ENCODE peak calls at places on chromosomes 6 and 20, in nine cellular contexts. G is NCI-H345; Y is NCI-H2107; W is HFFc6; K is AML-193; N is HTR-8/SVneo; E is spleen; O is activated naive CD4-positive, alpha-beta T cell; C is hypothalamus. L is an unnamed sample.
A peak's percentile ranks its signal among the peaks of the same experiment; 100 is the strongest.

GRCh38 chr6:146123611-146124010 is 94.7 kb downstream of the GRM1 start:
- DNase-seq in Y (no peak), W (no peak), G (no peak), K (no peak), C (no peak), N (no peak), E (no peak), O (no peak), L (no peak)

GRCh38 chr20:25136643-25137559 is 55.0 kb upstream of the VSX1 start:
- DNase-seq in C (no peak), Y (no peak), G (no peak), O (no peak), E (no peak), W (peak; percentile 92), K (no peak), N (peak; percentile 83), L (no peak)

GRCh38 chr6:108452725-108453195 is 108.0 kb upstream of the FOXO3 start:
- DNase-seq in K (no peak), O (no peak), N (no peak), W (no peak), G (no peak), C (no peak), E (no peak), Y (no peak), L (no peak)

GRCh38 chr20:41664584-41664983 is 46.4 kb upstream of the CHD6 start:
- DNase-seq in O (no peak), K (peak; percentile 3), G (no peak), C (no peak), N (no peak), Y (no peak), E (no peak), W (peak; percentile 8), L (no peak)

GRCh38 chr6:43129434-43130194 is 41.5 kb upstream of the SRF start:
- DNase-seq in E (no peak), O (no peak), K (peak; percentile 11), N (peak; percentile 58), C (no peak), G (no peak), W (no peak), Y (no peak), L (no peak)

GRCh38 chr6:85867595-85867994 is 224.9 kb upstream of the SYNCRIP start:
- DNase-seq in E (no peak), W (no peak), O (no peak), Y (no peak), K (no peak), C (no peak), G (no peak), N (no peak), L (no peak)

GRCh38 chr6:81806793-81807565 is 54.5 kb upstream of the TENT5A start:
- DNase-seq in Y (no peak), K (no peak), G (peak; percentile 22), N (no peak), W (no peak), C (no peak), E (no peak), O (no peak), L (no peak)

GRCh38 chr20:47318596-47319516 is 37.6 kb downstream of the ZMYND8 start:
- DNase-seq in Y (no peak), E (peak; percentile 84), N (no peak), G (peak; percentile 60), K (no peak), O (no peak), W (peak; percentile 58), C (peak; percentile 67), L (no peak)

GRCh38 chr20:19969507-19970255 is 47.5 kb upstream of the NAA20 start:
- DNase-seq in G (no peak), E (no peak), C (no peak), O (no peak), K (no peak), W (no peak), Y (no peak), N (no peak), L (no peak)

GRCh38 chr6:15244605-15245360 is 1.1 kb upstream of the JARID2 start:
- DNase-seq in G (peak; percentile 12), W (peak; percentile 52), E (peak; percentile 95), N (peak; percentile 51), C (peak; percentile 56), O (peak; percentile 56), Y (peak; percentile 19), K (peak; percentile 45), L (peak; percentile 52)

GRCh38 chr6:85450578-85450884 is 648 bp downstream of the NT5E start:
- DNase-seq in K (no peak), Y (no peak), O (no peak), G (no peak), W (no peak), E (no peak), C (no peak), N (no peak), L (no peak)

GRCh38 chr20:54350415-54350814 is 125.0 kb upstream of the DOK5 start:
- DNase-seq in K (no peak), E (no peak), Y (no peak), O (no peak), W (no peak), G (no peak), C (no peak), N (no peak), L (no peak)

GRCh38 chr6:113690255-113690956 is 166.7 kb upstream of the MARCKS start:
- DNase-seq in K (peak; percentile 45), C (no peak), W (peak; percentile 70), N (peak; percentile 59), Y (no peak), G (peak; percentile 26), E (no peak), O (no peak), L (no peak)

GRCh38 chr20:60599381-60599780 is 641.2 kb downstream of the CDH26 start:
- DNase-seq in K (no peak), C (no peak), N (no peak), G (no peak), Y (no peak), O (no peak), W (no peak), E (no peak), L (no peak)

GRCh38 chr20:20658123-20658522 is 54.3 kb downstream of the RALGAPA2 start:
- DNase-seq in W (no peak), C (no peak), N (no peak), K (no peak), O (no peak), Y (no peak), G (no peak), E (no peak), L (no peak)

GRCh38 chr20:11716239-11716944 is 201.3 kb upstream of the BTBD3 start:
- DNase-seq in G (no peak), C (no peak), O (no peak), K (peak; percentile 5), N (peak; percentile 77), Y (no peak), W (peak; percentile 93), E (no peak), L (no peak)

GRCh38 chr6:44128020-44128917 is 915 bp downstream of the TMEM63B start:
- DNase-seq in O (no peak), N (no peak), Y (no peak), K (peak; percentile 57), E (peak; percentile 90), C (no peak), W (no peak), G (peak; percentile 15), L (no peak)

GRCh38 chr20:46199198-46199597 is 81.1 kb downstream of the CD40 start:
- DNase-seq in K (no peak), N (no peak), C (no peak), E (no peak), W (no peak), Y (no peak), O (no peak), G (no peak), L (no peak)

GRCh38 chr20:35120012-35120701 is 27.0 kb downstream of the EDEM2 start:
- DNase-seq in N (no peak), E (no peak), O (no peak), Y (no peak), G (no peak), K (peak; percentile 5), W (peak; percentile 68), C (no peak), L (no peak)

GRCh38 chr6:43628392-43629103 is 516 bp downstream of the GTPBP2 start:
- DNase-seq in O (peak; percentile 20), C (no peak), G (peak; percentile 67), W (peak; percentile 31), Y (no peak), N (peak; percentile 71), E (no peak), K (no peak), L (peak; percentile 29)

GRCh38 chr20:54086444-54087134 is 16.2 kb upstream of the BCAS1 start:
- DNase-seq in G (no peak), E (no peak), N (no peak), W (no peak), C (no peak), O (no peak), K (no peak), Y (no peak), L (no peak)

L was measured in T follicular helper cell.